ENCODE peak calls at places on chromosomes 3 and 15, in seven cellular contexts. D, K, V, X, N, E and I are unnamed samples.

GRCh38 chr3:124999897-125000296 is 55.9 kb downstream of the HEG1 start:
- DNase-seq in D (no peak), K (no peak), V (no peak), X (no peak), N (no peak), E (no peak), I (no peak)

GRCh38 chr3:22269827-22270226 is 518.8 kb upstream of the ZNF385D start:
- DNase-seq in D (no peak), K (no peak), V (peak), X (no peak), N (no peak), E (peak), I (no peak)

GRCh38 chr3:40853474-40853873 is 328.7 kb downstream of the ZNF621 start:
- DNase-seq in D (no peak), K (no peak), V (no peak), X (no peak), N (no peak), E (no peak), I (no peak)

GRCh38 chr15:50265620-50266019 is at the start of gene HDC:
- DNase-seq in D (no peak), K (no peak), V (no peak), X (no peak), N (no peak), E (no peak), I (no peak)

GRCh38 chr15:67043939-67044771 is 21.2 kb upstream of the SMAD3 start:
- DNase-seq in D (no peak), K (no peak), V (peak), X (no peak), N (no peak), E (peak), I (no peak)

GRCh38 chr15:99384992-99385669 is 133.8 kb downstream of the LRRC28 start:
- DNase-seq in D (no peak), K (no peak), V (no peak), X (no peak), N (no peak), E (peak), I (no peak)

GRCh38 chr3:127800508-127800907 is 21.8 kb downstream of the MGLL start:
- DNase-seq in D (no peak), K (no peak), V (no peak), X (no peak), N (no peak), E (peak), I (no peak)

GRCh38 chr3:139251529-139251928 is 92.3 kb upstream of the MRPS22 start:
- DNase-seq in D (no peak), K (no peak), V (no peak), X (no peak), N (no peak), E (no peak), I (no peak)

GRCh38 chr3:145219355-145220196 is 941.4 kb downstream of the PLOD2 start:
- DNase-seq in D (no peak), K (no peak), V (no peak), X (no peak), N (no peak), E (no peak), I (no peak)